ENCODE peak calls at places on chromosomes 4 and X, in four cellular contexts. U is HepG2, Y is H1, S is A549. G is an unnamed sample.
A peak's percentile ranks its signal among the peaks of the same experiment; 100 is the strongest.

GRCh38 chr4:176052744-176053143 is 12.9 kb upstream of the WDR17 start:
- DNase-seq in U (no peak), Y (no peak), S (no peak), G (no peak)

GRCh38 chr4:85854543-85854942 is 379.6 kb downstream of the ARHGAP24 start:
- DNase-seq in U (no peak), Y (no peak), S (no peak), G (no peak)

GRCh38 chrX:66163447-66163846 is 600 bp upstream of the HEPH start:
- DNase-seq in U (no peak), Y (no peak), S (no peak), G (no peak)

GRCh38 chr4:10106421-10107039 is 10.1 kb downstream of the WDR1 start:
- DNase-seq in U (no peak), Y (no peak), S (peak; percentile 72), G (peak; percentile 49)

GRCh38 chr4:141899103-141899502 is 262.7 kb downstream of the IL15 start:
- DNase-seq in U (no peak), Y (no peak), S (no peak), G (no peak)

GRCh38 chr4:7202391-7202790 is 10.1 kb downstream of the SORCS2 start:
- DNase-seq in U (no peak), Y (no peak), S (no peak), G (no peak)

GRCh38 chr4:28310926-28311325 is 1450.3 kb downstream of the STIM2 start:
- DNase-seq in U (no peak), Y (no peak), S (no peak), G (no peak)

GRCh38 chrX:67544281-67544680 is 460 bp downstream of the AR start:
- DNase-seq in U (no peak), Y (no peak), S (peak; percentile 18), G (no peak)

GRCh38 chr4:154985673-154986072 is 204.6 kb downstream of the RBM46 start:
- DNase-seq in U (no peak), Y (no peak), S (no peak), G (no peak)

GRCh38 chrX:41085883-41086626 is 810 bp downstream of the USP9X start:
- DNase-seq in U (peak; percentile 30), Y (peak; percentile 53), S (peak; percentile 65), G (peak; percentile 35)

GRCh38 chr4:30716158-30716557 is 4.0 kb upstream of the PCDH7 start:
- DNase-seq in U (peak; percentile 2), Y (no peak), S (peak; percentile 14), G (no peak)

GRCh38 chrX:118066867-118067515 is 49.6 kb downstream of the KLHL13 start:
- DNase-seq in U (no peak), Y (no peak), S (no peak), G (no peak)

GRCh38 chr4:26829018-26829417 is 31.6 kb upstream of the STIM2 start:
- DNase-seq in U (no peak), Y (no peak), S (no peak), G (no peak)

GRCh38 chr4:172188248-172188976 is 375.2 kb downstream of the GALNTL6 start:
- DNase-seq in U (peak; percentile 33), Y (no peak), S (peak; percentile 10), G (peak; percentile 4)
- TF ChIP-seq CHD2 in U (no peak), Y (no peak), S (no peak), G (no peak)

GRCh38 chr4:128244379-128244778 is 43.2 kb downstream of the PGRMC2 start:
- DNase-seq in U (no peak), Y (no peak), S (no peak), G (no peak)

GRCh38 chr4:128241019-128241418 is 46.6 kb downstream of the PGRMC2 start:
- DNase-seq in U (no peak), Y (no peak), S (no peak), G (no peak)

GRCh38 chr4:128242601-128243000 is 45.0 kb downstream of the PGRMC2 start:
- DNase-seq in U (no peak), Y (no peak), S (no peak), G (no peak)

GRCh38 chr4:128241981-128242380 is 45.6 kb downstream of the PGRMC2 start:
- DNase-seq in U (no peak), Y (no peak), S (no peak), G (no peak)

DNA sequence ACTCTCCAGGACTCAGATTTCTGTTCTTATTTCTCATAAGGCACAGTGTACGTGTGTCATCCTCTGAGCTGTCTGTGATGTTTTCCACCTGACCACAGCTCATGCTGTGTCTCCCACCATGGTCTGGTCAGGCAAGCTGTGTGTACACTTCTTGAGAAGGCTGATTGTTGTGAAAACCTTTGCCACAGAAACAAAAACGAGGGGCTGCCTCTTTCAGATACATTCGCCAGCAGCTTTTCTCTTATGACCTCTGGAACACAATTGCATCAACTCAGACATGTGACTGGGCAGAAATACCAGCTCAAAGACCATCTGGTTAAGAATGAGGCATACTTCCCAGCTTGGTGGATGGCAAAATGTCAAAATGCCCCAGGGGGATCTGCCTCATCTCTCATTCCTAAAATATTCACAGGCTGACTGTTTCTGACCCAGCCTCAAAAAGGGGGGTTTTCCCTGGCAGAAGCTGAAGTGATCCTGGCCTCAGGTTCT is 46.1 kb downstream of the PGRMC2 start:
- DNase-seq in U (peak; percentile 57), Y (no peak), S (peak; percentile 55), G (no peak)
- TF ChIP-seq RNF2 in U (no peak), Y (no peak), S (no peak), G (no peak)

DNA sequence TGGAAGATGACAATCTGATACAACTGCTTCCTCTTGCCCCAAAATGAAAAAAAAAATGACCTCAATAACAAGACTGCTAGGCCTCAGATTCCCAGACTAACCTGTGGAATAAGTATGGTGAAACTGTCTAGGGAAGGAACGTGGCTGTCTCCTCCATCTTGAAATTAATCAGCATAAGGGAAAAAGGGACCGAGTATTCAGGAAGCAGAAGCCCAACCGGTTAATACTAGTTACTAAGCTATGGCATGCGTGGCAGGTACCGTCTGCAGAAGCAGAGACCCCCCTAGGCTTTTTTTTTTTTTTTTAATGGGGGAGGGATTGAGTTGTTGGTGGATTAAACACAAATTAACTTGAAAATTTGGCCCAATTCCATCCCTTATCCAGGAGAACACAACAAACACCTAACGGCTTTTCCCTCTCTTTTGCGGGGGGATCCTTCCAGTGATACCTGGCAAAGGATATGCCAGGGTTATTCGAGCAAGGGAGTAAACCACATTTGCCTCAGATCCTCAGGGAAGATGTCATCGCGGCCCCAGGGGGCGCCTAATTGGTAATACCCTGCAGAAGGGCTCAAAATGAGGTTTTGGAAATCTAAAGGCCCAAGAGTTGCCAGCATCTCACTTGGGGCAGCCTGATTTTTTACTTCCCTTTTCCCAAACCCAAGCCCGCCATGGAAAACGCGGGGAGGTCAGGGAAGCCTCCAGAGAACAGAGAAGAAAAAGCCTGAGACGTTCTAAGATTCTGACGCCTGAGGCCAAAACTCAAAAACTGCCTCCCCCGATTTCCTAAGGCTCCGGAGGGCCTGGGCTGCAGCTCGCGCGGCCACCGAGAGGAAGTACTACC is 853 bp downstream of the RLIM start:
- DNase-seq in U (peak; percentile 6), Y (no peak), S (peak; percentile 44), G (peak; percentile 21)
- TF ChIP-seq CHD2 in U (no peak), Y (no peak), S (no peak), G (no peak)

GRCh38 chr4:80069837-80070788 is 2.9 kb downstream of the ANTXR2 start:
- DNase-seq in U (no peak), Y (no peak), S (no peak), G (no peak)
- TF ChIP-seq RNF2 in U (no peak), Y (no peak), S (no peak), G (no peak)

GRCh38 chrX:140431521-140431920 is 73.3 kb downstream of the SOX3 start:
- DNase-seq in U (no peak), Y (no peak), S (no peak), G (no peak)
- TF ChIP-seq CHD2 in U (no peak), Y (no peak), S (no peak), G (no peak)